ENCODE peak calls at places on chromosomes 3 and 15, in eight cellular contexts. F is epithelial cell of esophagus, E is left ventricle myocardium inferior, Y is ovary, K is AG09309, A is fibroblast of lung, R is AG04450, D is AG10803. M is an unnamed sample.

GRCh38 chr15:80512729-80513670 is 108.8 kb downstream of the ARNT2 start:
- DNase-seq in Y (no peak), F (peak; percentile 50), E (no peak), A (peak; percentile 22), R (no peak), K (no peak), D (peak; percentile 73), M (no peak)

GRCh38 chr3:141000027-141000663 is 51.0 kb upstream of the SPSB4 start:
- DNase-seq in F (peak; percentile 70), D (peak; percentile 48), E (peak; percentile 61), A (peak; percentile 52), K (peak; percentile 10), R (peak; percentile 7), Y (peak; percentile 57), M (peak; percentile 16)

GRCh38 chr3:172094621-172095557 is 55.5 kb downstream of the FNDC3B start:
- DNase-seq in K (no peak), A (peak; percentile 28), F (no peak), E (no peak), D (no peak), Y (no peak), R (no peak), M (no peak)

GRCh38 chr15:75199347-75199976 is 2.2 kb upstream of the C15orf39 start:
- DNase-seq in Y (no peak), D (no peak), A (no peak), R (no peak), E (no peak), F (no peak), K (no peak), M (no peak)

GRCh38 chr15:66841953-66842681 is 140.1 kb downstream of the SMAD6 start:
- DNase-seq in F (peak; percentile 94), A (peak; percentile 94), Y (peak; percentile 91), R (peak; percentile 68), K (peak; percentile 72), E (peak; percentile 86), D (peak; percentile 93), M (no peak)

GRCh38 chr3:106850429-106850828 is 526.8 kb upstream of the CCDC54 start:
- DNase-seq in F (no peak), D (peak; percentile 65), E (no peak), Y (no peak), A (peak; percentile 27), K (no peak), R (no peak), M (no peak)

GRCh38 chr3:126962756-126963155 is 20.2 kb upstream of the PLXNA1 start:
- DNase-seq in K (no peak), A (no peak), E (peak; percentile 10), Y (no peak), F (no peak), R (no peak), D (no peak), M (no peak)

GRCh38 chr15:29734917-29735572 is 87.2 kb downstream of the TJP1 start:
- DNase-seq in D (no peak), R (no peak), A (no peak), F (peak; percentile 62), Y (no peak), E (no peak), K (no peak), M (no peak)

GRCh38 chr3:47527952-47528718 is 14.6 kb upstream of the ELP6 start:
- DNase-seq in D (no peak), F (peak; percentile 75), E (no peak), Y (no peak), K (no peak), R (no peak), A (no peak), M (no peak)

GRCh38 chr15:29003446-29004233 is 117.9 kb downstream of the APBA2 start:
- DNase-seq in E (no peak), Y (no peak), D (no peak), K (no peak), R (no peak), A (no peak), F (peak; percentile 24), M (no peak)

GRCh38 chr15:81182031-81182745 is 14.5 kb upstream of the IL16 start:
- DNase-seq in E (no peak), F (no peak), D (no peak), Y (no peak), A (peak; percentile 71), R (no peak), K (no peak), M (no peak)

GRCh38 chr3:8652323-8652987 is 7.9 kb upstream of the SSUH2 start:
- DNase-seq in Y (no peak), F (no peak), D (no peak), E (no peak), K (no peak), A (no peak), R (no peak), M (no peak)

GRCh38 chr15:86555939-86556725 is 476.5 kb downstream of the AGBL1 start:
- DNase-seq in E (no peak), F (peak; percentile 70), Y (no peak), A (no peak), D (no peak), K (no peak), R (no peak), M (no peak)

GRCh38 chr3:81245043-81245442 is 516.4 kb downstream of the GBE1 start:
- DNase-seq in K (no peak), A (no peak), F (no peak), Y (no peak), R (no peak), D (no peak), E (no peak), M (no peak)

GRCh38 chr3:58049143-58049785 is 41.0 kb downstream of the FLNB start:
- DNase-seq in D (peak; percentile 88), R (no peak), F (peak; percentile 99), Y (peak; percentile 70), K (no peak), A (peak; percentile 74), E (peak; percentile 35), M (no peak)

GRCh38 chr3:132267594-132267993 is 49.6 kb upstream of the ACP3 start:
- DNase-seq in E (no peak), R (no peak), D (no peak), Y (no peak), K (no peak), F (no peak), A (no peak), M (no peak)

GRCh38 chr15:78195735-78196201 is 38.6 kb downstream of the ACSBG1 start:
- DNase-seq in K (no peak), Y (no peak), F (peak; percentile 65), A (no peak), E (no peak), D (no peak), R (no peak), M (no peak)

GRCh38 chr3:42582474-42583070 is 805 bp upstream of the SEC22C start:
- DNase-seq in F (no peak), K (no peak), D (no peak), E (no peak), A (no peak), R (no peak), Y (no peak), M (no peak)

GRCh38 chr15:73212424-73212823 is 156.3 kb downstream of the HCN4 start:
- DNase-seq in Y (no peak), R (no peak), K (no peak), A (peak; percentile 18), D (no peak), E (no peak), F (no peak), M (no peak)

GRCh38 chr15:51312754-51313390 is 25.5 kb downstream of the CYP19A1 start:
- DNase-seq in F (peak; percentile 72), Y (no peak), E (no peak), A (no peak), R (no peak), K (no peak), D (no peak), M (no peak)

GRCh38 chr3:101857279-101857678 is 8.0 kb downstream of the NFKBIZ start:
- DNase-seq in K (no peak), E (no peak), D (no peak), F (no peak), A (no peak), Y (no peak), R (no peak), M (no peak)

GRCh38 chr15:69298354-69298696 is 387 bp upstream of the PAQR5 start:
- DNase-seq in F (no peak), R (no peak), Y (no peak), E (no peak), A (no peak), K (no peak), D (no peak), M (no peak)
- H3K4me3 ChIP-seq in F (no peak overlapping the region), R (peak overlapping the region; percentile 60), Y (no peak overlapping the region), E (peak overlapping the region; percentile 80), A (peak overlapping the region; percentile 62), K (peak overlapping the region; percentile 43), D (peak overlapping the region; percentile 56), M (peak overlapping the region; percentile 53)

DNA sequence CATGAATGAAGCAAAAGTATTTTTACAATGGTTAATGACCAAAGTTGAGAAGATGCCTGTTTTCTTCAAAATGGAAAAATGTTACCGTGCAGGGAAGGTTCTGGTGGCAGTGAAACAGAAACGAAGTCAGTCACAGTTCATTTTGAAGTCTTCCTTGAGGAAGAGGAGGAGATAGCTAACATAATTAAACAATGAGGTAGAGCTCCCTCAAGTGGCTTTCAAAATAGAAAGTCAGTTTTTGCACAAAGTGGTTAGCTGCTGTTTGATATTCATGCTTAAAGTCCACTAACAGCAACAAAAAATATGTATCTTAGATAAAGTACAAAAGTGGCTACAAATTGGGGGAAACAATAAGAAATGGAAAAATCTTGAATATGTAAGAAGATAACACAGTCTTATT is 87.3 kb downstream of the TFG start:
- DNase-seq in A (peak; percentile 52), F (peak; percentile 31), Y (no peak), R (no peak), K (no peak), D (peak; percentile 43), E (no peak), M (no peak)
- TF ChIP-seq CTCF in A (peak; percentile 47), F (peak; percentile 40), Y (no peak), R (peak; percentile 50), K (peak; percentile 41), D (peak; percentile 52), E (peak; percentile 51), M (peak; percentile 30)

GRCh38 chr15:101006931-101007687 is 88.0 kb downstream of the LRRK1 start:
- DNase-seq in E (peak; percentile 73), A (peak; percentile 79), D (peak; percentile 75), Y (peak; percentile 86), K (peak; percentile 35), R (peak; percentile 47), F (peak; percentile 82), M (peak; percentile 62)

GRCh38 chr15:101004986-101005747 is 86.0 kb downstream of the LRRK1 start:
- DNase-seq in K (no peak), A (no peak), F (no peak), Y (no peak), E (no peak), R (no peak), D (no peak), M (no peak)

GRCh38 chr15:101003076-101003475 is 83.9 kb downstream of the LRRK1 start:
- DNase-seq in D (no peak), E (no peak), Y (no peak), A (no peak), K (no peak), F (no peak), R (no peak), M (no peak)

GRCh38 chr15:101003706-101004105 is 84.5 kb downstream of the LRRK1 start:
- DNase-seq in F (no peak), E (no peak), A (no peak), K (no peak), R (no peak), D (no peak), Y (no peak), M (no peak)

GRCh38 chr15:101004500-101004899 is 85.3 kb downstream of the LRRK1 start:
- DNase-seq in F (no peak), D (no peak), Y (no peak), E (no peak), K (no peak), R (no peak), A (no peak), M (no peak)
- H3K4me3 ChIP-seq in F (no peak overlapping the region), D (no peak overlapping the region), Y (no peak overlapping the region), E (no peak overlapping the region), K (no peak overlapping the region), R (no peak overlapping the region), A (no peak overlapping the region), M (no peak overlapping the region)

GRCh38 chr3:43766672-43767465 is 76.1 kb downstream of the ABHD5 start:
- DNase-seq in A (no peak), K (no peak), Y (no peak), D (peak; percentile 89), F (peak; percentile 72), E (no peak), R (no peak), M (no peak)
- TF ChIP-seq CTCF in A (no peak), K (peak; percentile 18), Y (no peak), D (peak; percentile 25), F (no peak), E (no peak), R (peak; percentile 2), M (peak; percentile 8)